ENCODE peak calls at places on chromosomes 6 and 20, in six cellular contexts. D is effector CD4-positive, alpha-beta T cell; Z is HTR-8/SVneo; P is hepatic stellate cell; K is HFFc6; Q is uterus. N is an unnamed sample.

GRCh38 chr6:31401403-31401802 is 2.0 kb upstream of the MICA start:
- DNase-seq in D (no peak), K (peak), Z (peak), P (peak), Q (peak), N (no peak)

GRCh38 chr6:20907486-20908071 is 373.3 kb downstream of the CDKAL1 start:
- DNase-seq in Z (no peak), K (no peak), Q (no peak), D (no peak), P (no peak), N (no peak)

GRCh38 chr6:45488884-45489283 is 111.2 kb upstream of the SUPT3H start:
- DNase-seq in Z (no peak), P (no peak), Q (no peak), K (no peak), D (no peak), N (peak)

GRCh38 chr6:89828988-89829590 is 591 bp upstream of the CASP8AP2 start:
- DNase-seq in K (no peak), Z (no peak), D (peak), Q (no peak), P (peak), N (no peak)

GRCh38 chr6:129513471-129513870 is 196.5 kb downstream of the ARHGAP18 start:
- DNase-seq in P (no peak), K (no peak), Q (no peak), D (no peak), Z (no peak), N (no peak)

GRCh38 chr6:106411643-106412200 is 51.2 kb downstream of the CRYBG1 start:
- DNase-seq in Z (no peak), K (no peak), D (no peak), P (no peak), Q (no peak), N (no peak)

GRCh38 chr6:148304976-148305375 is 37.7 kb upstream of the SASH1 start:
- DNase-seq in Q (no peak), P (peak), Z (no peak), K (peak), D (no peak), N (no peak)

GRCh38 chr20:17210983-17211382 is 15.9 kb upstream of the PCSK2 start:
- DNase-seq in P (no peak), D (no peak), K (no peak), Q (no peak), Z (no peak), N (no peak)

GRCh38 chr20:52084727-52085126 is 106.9 kb downstream of the ZFP64 start:
- DNase-seq in Q (no peak), P (no peak), Z (no peak), K (no peak), D (no peak), N (no peak)

GRCh38 chr6:142819603-142820335 is 125.2 kb downstream of the HIVEP2 start:
- DNase-seq in D (peak), K (no peak), Q (no peak), P (no peak), Z (no peak), N (peak)

GRCh38 chr6:139380611-139381010 is 6.2 kb upstream of the CITED2 start:
- DNase-seq in Z (no peak), P (no peak), D (no peak), Q (no peak), K (no peak), N (no peak)

GRCh38 chr6:167742719-167743303 is 83.9 kb upstream of the AFDN start:
- DNase-seq in Z (no peak), D (no peak), K (no peak), Q (no peak), P (no peak), N (no peak)

GRCh38 chr6:19866900-19867627 is 29.9 kb downstream of the ID4 start:
- DNase-seq in Q (no peak), Z (peak), K (peak), P (peak), D (no peak), N (no peak)

GRCh38 chr6:155185544-155185943 is 78.3 kb upstream of the CLDN20 start:
- DNase-seq in D (no peak), K (peak), P (no peak), Z (peak), Q (no peak), N (no peak)

GRCh38 chr20:48096212-48096875 is 311.1 kb upstream of the SULF2 start:
- DNase-seq in D (no peak), K (no peak), Q (no peak), P (no peak), Z (no peak), N (no peak)

GRCh38 chr20:50929299-50930138 is 1.7 kb downstream of the ADNP start:
- DNase-seq in K (peak), D (peak), Q (peak), Z (peak), P (peak), N (peak)

GRCh38 chr20:10519361-10520048 is 84.4 kb downstream of the SLX4IP start:
- DNase-seq in Q (no peak), P (no peak), K (peak), Z (no peak), D (no peak), N (no peak)

GRCh38 chr6:41191569-41191968 is 9.4 kb downstream of the TREML2 start:
- DNase-seq in Q (no peak), K (no peak), Z (peak), D (no peak), P (peak), N (no peak)

GRCh38 chr20:6707231-6707870 is 60.1 kb upstream of the BMP2 start:
- DNase-seq in P (no peak), K (no peak), Z (no peak), D (no peak), Q (no peak), N (no peak)

GRCh38 chr20:24778585-24779031 is 170.5 kb upstream of the CST7 start:
- DNase-seq in D (no peak), Q (no peak), P (no peak), K (no peak), Z (no peak), N (no peak)

GRCh38 chr6:26294276-26294675 is 70.7 kb upstream of the BTN3A2 start:
- DNase-seq in D (no peak), Z (no peak), P (no peak), K (no peak), Q (no peak), N (no peak)

GRCh38 chr20:47809561-47809960 is 24.3 kb upstream of the SULF2 start:
- DNase-seq in K (no peak), Q (no peak), Z (peak), P (no peak), D (no peak), N (no peak)

GRCh38 chr6:121540210-121540609 is 104.8 kb downstream of the GJA1 start:
- DNase-seq in P (no peak), K (no peak), Z (no peak), D (no peak), Q (no peak), N (no peak)

GRCh38 chr20:48102076-48102787 is 317.0 kb upstream of the SULF2 start:
- DNase-seq in D (no peak), K (no peak), Q (no peak), Z (no peak), P (no peak), N (no peak)

GRCh38 chr6:12229332-12229731 is 60.8 kb upstream of the EDN1 start:
- DNase-seq in Z (no peak), D (no peak), P (no peak), K (no peak), Q (no peak), N (no peak)

N was measured in stimulated activated naive CD4-positive, alpha-beta T cell.